ENCODE peak calls at places on chromosome 5, in nine cellular contexts. One of them, this sample, is unnamed.

GRCh38 chr5:123708074-123708806 is 196.3 kb downstream of the CSNK1G3 start:
- DNase-seq in AG08396: peak; percentile 29
- DNase-seq in A549: peak; percentile 20
- DNase-seq in hypothalamus: no peak
- DNase-seq in SJCRH30: no peak
- DNase-seq in MCF 10A: peak; percentile 87
- DNase-seq in germinal center: no peak
- DNase-seq in HFF-Myc: peak; percentile 70
- DNase-seq in GM03348: peak; percentile 62
- DNase-seq in this sample: peak; percentile 86

GRCh38 chr5:171997011-171997410 is 9.4 kb downstream of the FBXW11 start:
- DNase-seq in GM03348: no peak
- DNase-seq in hypothalamus: no peak
- DNase-seq in HFF-Myc: no peak
- DNase-seq in A549: no peak
- DNase-seq in MCF 10A: no peak
- DNase-seq in germinal center: no peak
- DNase-seq in SJCRH30: no peak
- DNase-seq in AG08396: no peak
- DNase-seq in this sample: no peak

GRCh38 chr5:73451218-73452130 is 2.9 kb upstream of the FOXD1 start:
- DNase-seq in HFF-Myc: no peak
- DNase-seq in AG08396: peak; percentile 76
- DNase-seq in GM03348: peak; percentile 90
- DNase-seq in germinal center: peak; percentile 45
- DNase-seq in A549: peak; percentile 68
- DNase-seq in hypothalamus: peak; percentile 5
- DNase-seq in MCF 10A: peak; percentile 45
- DNase-seq in SJCRH30: peak; percentile 47
- DNase-seq in this sample: peak; percentile 71

GRCh38 chr5:89615839-89616518 is 733.0 kb upstream of the MEF2C start:
- DNase-seq in hypothalamus: no peak
- DNase-seq in MCF 10A: no peak
- DNase-seq in HFF-Myc: no peak
- DNase-seq in germinal center: no peak
- DNase-seq in AG08396: no peak
- DNase-seq in GM03348: no peak
- DNase-seq in SJCRH30: no peak
- DNase-seq in A549: no peak
- DNase-seq in this sample: no peak

GRCh38 chr5:8997542-8998070 is 548.3 kb downstream of the SEMA5A start:
- DNase-seq in SJCRH30: no peak
- DNase-seq in GM03348: no peak
- DNase-seq in HFF-Myc: no peak
- DNase-seq in AG08396: no peak
- DNase-seq in A549: no peak
- DNase-seq in germinal center: no peak
- DNase-seq in MCF 10A: peak; percentile 24
- DNase-seq in hypothalamus: no peak
- DNase-seq in this sample: no peak

GRCh38 chr5:76372320-76373054 is 30.6 kb upstream of the IQGAP2 start:
- DNase-seq in SJCRH30: peak; percentile 26
- DNase-seq in germinal center: no peak
- DNase-seq in AG08396: peak; percentile 84
- DNase-seq in GM03348: peak; percentile 73
- DNase-seq in HFF-Myc: peak; percentile 74
- DNase-seq in MCF 10A: peak; percentile 90
- DNase-seq in hypothalamus: no peak
- DNase-seq in A549: peak; percentile 84
- DNase-seq in this sample: peak; percentile 69

GRCh38 chr5:122656577-122656976 is 118.3 kb upstream of the SNX2 start:
- DNase-seq in GM03348: no peak
- DNase-seq in SJCRH30: no peak
- DNase-seq in A549: no peak
- DNase-seq in MCF 10A: no peak
- DNase-seq in germinal center: no peak
- DNase-seq in HFF-Myc: no peak
- DNase-seq in hypothalamus: no peak
- DNase-seq in AG08396: no peak
- DNase-seq in this sample: no peak

GRCh38 chr5:68315679-68316271 is 100.2 kb downstream of the PIK3R1 start:
- DNase-seq in HFF-Myc: no peak
- DNase-seq in A549: no peak
- DNase-seq in hypothalamus: no peak
- DNase-seq in MCF 10A: no peak
- DNase-seq in germinal center: peak; percentile 18
- DNase-seq in SJCRH30: no peak
- DNase-seq in AG08396: no peak
- DNase-seq in GM03348: no peak
- DNase-seq in this sample: no peak

GRCh38 chr5:171336486-171337206 is 27.6 kb downstream of the TLX3 start:
- DNase-seq in GM03348: peak; percentile 78
- DNase-seq in A549: peak; percentile 70
- DNase-seq in MCF 10A: peak; percentile 68
- DNase-seq in HFF-Myc: peak; percentile 11
- DNase-seq in AG08396: peak; percentile 46
- DNase-seq in hypothalamus: no peak
- DNase-seq in germinal center: no peak
- DNase-seq in SJCRH30: no peak
- DNase-seq in this sample: peak; percentile 63

GRCh38 chr5:93219641-93220145 is 361.3 kb downstream of the NR2F1-AS1 start:
- DNase-seq in MCF 10A: no peak
- DNase-seq in SJCRH30: no peak
- DNase-seq in hypothalamus: no peak
- DNase-seq in germinal center: no peak
- DNase-seq in GM03348: no peak
- DNase-seq in AG08396: no peak
- DNase-seq in HFF-Myc: no peak
- DNase-seq in A549: no peak
- DNase-seq in this sample: no peak

GRCh38 chr5:135141303-135142268 is 107.6 kb upstream of the PITX1 start:
- DNase-seq in A549: peak; percentile 80
- DNase-seq in AG08396: no peak
- DNase-seq in hypothalamus: no peak
- DNase-seq in germinal center: no peak
- DNase-seq in HFF-Myc: no peak
- DNase-seq in MCF 10A: peak; percentile 94
- DNase-seq in SJCRH30: no peak
- DNase-seq in GM03348: no peak
- DNase-seq in this sample: peak; percentile 85

GRCh38 chr5:641331-641765 is 29.2 kb downstream of the CEP72 start:
- DNase-seq in germinal center: no peak
- DNase-seq in A549: no peak
- DNase-seq in hypothalamus: no peak
- DNase-seq in MCF 10A: no peak
- DNase-seq in HFF-Myc: no peak
- DNase-seq in GM03348: no peak
- DNase-seq in SJCRH30: no peak
- DNase-seq in AG08396: no peak
- DNase-seq in this sample: no peak

GRCh38 chr5:128487041-128487440 is 51.0 kb downstream of the FBN2 start:
- DNase-seq in hypothalamus: no peak
- DNase-seq in GM03348: no peak
- DNase-seq in HFF-Myc: peak; percentile 7
- DNase-seq in SJCRH30: no peak
- DNase-seq in A549: peak; percentile 11
- DNase-seq in AG08396: no peak
- DNase-seq in MCF 10A: no peak
- DNase-seq in germinal center: no peak
- DNase-seq in this sample: no peak

This sample was measured in MG63.